ENCODE peak calls at places on chromosomes 3 and 15, in four cellular contexts. One of them, this sample, is unnamed.

GRCh38 chr3:85586018-85586417 is 627.2 kb downstream of the CADM2 start:
- DNase-seq in K562: no peak
- DNase-seq in SK-N-SH: no peak
- DNase-seq in HepG2: no peak
- DNase-seq in this sample: no peak

GRCh38 chr15:59521443-59521842 is 83.5 kb downstream of the FAM81A start:
- DNase-seq in SK-N-SH: no peak
- DNase-seq in HepG2: no peak
- DNase-seq in K562: no peak
- DNase-seq in this sample: no peak

GRCh38 chr3:115833074-115833473 is 209.8 kb downstream of the GAP43 start:
- DNase-seq in HepG2: no peak
- DNase-seq in K562: no peak
- DNase-seq in SK-N-SH: no peak
- DNase-seq in this sample: no peak

GRCh38 chr15:70569139-70569717 is 194.1 kb downstream of the UACA start:
- DNase-seq in HepG2: peak
- DNase-seq in SK-N-SH: peak
- DNase-seq in K562: peak
- DNase-seq in this sample: no peak

GRCh38 chr15:32825219-32825618 is 107.4 kb downstream of the GREM1 start:
- DNase-seq in K562: no peak
- DNase-seq in HepG2: no peak
- DNase-seq in SK-N-SH: no peak
- DNase-seq in this sample: no peak

GRCh38 chr3:31925271-31925630 is 55.8 kb downstream of the OSBPL10 start:
- DNase-seq in HepG2: no peak
- DNase-seq in SK-N-SH: no peak
- DNase-seq in K562: no peak
- DNase-seq in this sample: no peak

GRCh38 chr3:110774496-110775265 is 296.9 kb upstream of the NECTIN3 start:
- DNase-seq in HepG2: no peak
- DNase-seq in K562: no peak
- DNase-seq in SK-N-SH: no peak
- DNase-seq in this sample: no peak

GRCh38 chr3:159911011-159911663 is 77.5 kb upstream of the IL12A start:
- DNase-seq in HepG2: no peak
- DNase-seq in K562: no peak
- DNase-seq in SK-N-SH: no peak
- DNase-seq in this sample: no peak

GRCh38 chr3:174891524-174892203 is 32.5 kb downstream of the NAALADL2 start:
- DNase-seq in HepG2: no peak
- DNase-seq in K562: no peak
- DNase-seq in SK-N-SH: no peak
- DNase-seq in this sample: no peak

GRCh38 chr3:40923130-40923529 is 276.2 kb upstream of the CTNNB1 start:
- DNase-seq in SK-N-SH: no peak
- DNase-seq in K562: no peak
- DNase-seq in HepG2: no peak
- DNase-seq in this sample: no peak

GRCh38 chr3:99637381-99638111 is 848 bp upstream of the COL8A1 start:
- DNase-seq in HepG2: no peak
- DNase-seq in SK-N-SH: peak
- DNase-seq in K562: no peak
- DNase-seq in this sample: no peak

GRCh38 chr15:70794596-70795310 is 31.4 kb upstream of the UACA start:
- DNase-seq in K562: no peak
- DNase-seq in SK-N-SH: no peak
- DNase-seq in HepG2: no peak
- DNase-seq in this sample: no peak

GRCh38 chr3:159855599-159856495 is 132.8 kb upstream of the IL12A start:
- DNase-seq in K562: no peak
- DNase-seq in HepG2: no peak
- DNase-seq in SK-N-SH: peak
- DNase-seq in this sample: no peak

GRCh38 chr3:34035775-34036174 is 237.3 kb downstream of the PDCD6IP start:
- DNase-seq in SK-N-SH: no peak
- DNase-seq in K562: no peak
- DNase-seq in HepG2: no peak
- DNase-seq in this sample: no peak

GRCh38 chr15:78242128-78242527 is 7.8 kb upstream of the ACSBG1 start:
- DNase-seq in HepG2: peak
- DNase-seq in SK-N-SH: peak
- DNase-seq in K562: peak
- DNase-seq in this sample: peak

GRCh38 chr3:106114220-106114619 is 245.4 kb upstream of the CBLB start:
- DNase-seq in K562: no peak
- DNase-seq in SK-N-SH: no peak
- DNase-seq in HepG2: no peak
- DNase-seq in this sample: no peak

GRCh38 chr3:158731938-158732855 is at the start of gene RARRES1:
- DNase-seq in SK-N-SH: peak
- DNase-seq in HepG2: no peak
- DNase-seq in K562: no peak
- DNase-seq in this sample: no peak

GRCh38 chr15:63188937-63189871 is at the start of gene RAB8B:
- DNase-seq in K562: peak
- DNase-seq in HepG2: peak
- DNase-seq in SK-N-SH: peak
- DNase-seq in this sample: peak

GRCh38 chr3:51943451-51944391 is 1.6 kb downstream of the PARP3 start:
- DNase-seq in HepG2: no peak
- DNase-seq in K562: no peak
- DNase-seq in SK-N-SH: no peak
- DNase-seq in this sample: no peak

GRCh38 chr3:190972840-190973270 is 110.4 kb upstream of the GMNC start:
- DNase-seq in HepG2: no peak
- DNase-seq in K562: no peak
- DNase-seq in SK-N-SH: no peak
- DNase-seq in this sample: no peak

GRCh38 chr3:192861972-192862371 is 55.7 kb downstream of the MB21D2 start:
- DNase-seq in SK-N-SH: no peak
- DNase-seq in HepG2: no peak
- DNase-seq in K562: no peak
- DNase-seq in this sample: no peak

GRCh38 chr3:17515445-17516227 is 226.8 kb downstream of the TBC1D5 start:
- DNase-seq in HepG2: no peak
- DNase-seq in K562: no peak
- DNase-seq in SK-N-SH: no peak
- DNase-seq in this sample: no peak

GRCh38 chr3:17514597-17514996 is 227.8 kb downstream of the TBC1D5 start:
- DNase-seq in SK-N-SH: no peak
- DNase-seq in K562: no peak
- DNase-seq in HepG2: no peak
- DNase-seq in this sample: no peak

GRCh38 chr3:17518189-17519059 is 224.0 kb downstream of the TBC1D5 start:
- DNase-seq in K562: no peak
- DNase-seq in SK-N-SH: no peak
- DNase-seq in HepG2: no peak
- DNase-seq in this sample: no peak
- TF ChIP-seq GABPA in K562: no peak
- TF ChIP-seq GABPA in SK-N-SH: no peak
- TF ChIP-seq GABPA in HepG2: no peak
- TF ChIP-seq GABPA in this sample: no peak

DNA sequence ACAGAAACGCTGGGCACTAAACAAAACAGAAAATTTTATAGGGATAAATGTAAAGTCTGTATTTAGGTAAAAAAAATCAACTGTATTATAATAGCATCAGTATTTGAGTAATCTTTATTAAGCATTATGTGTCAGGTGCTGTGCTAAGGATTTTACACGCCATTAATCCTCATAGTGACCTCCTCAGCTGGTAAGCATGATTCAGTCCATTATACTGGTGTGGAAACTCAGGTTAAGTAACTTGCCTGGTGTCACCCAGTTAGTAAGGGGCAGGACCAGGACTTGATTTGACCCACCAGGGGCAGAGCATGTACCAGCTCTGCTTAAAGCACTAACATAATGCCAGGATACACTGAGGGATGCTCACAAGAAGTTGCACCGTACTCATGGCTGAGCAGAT is 4.8 kb downstream of the MYO5C start:
- DNase-seq in SK-N-SH: no peak
- DNase-seq in K562: no peak
- DNase-seq in HepG2: no peak
- DNase-seq in this sample: no peak
- H3K27ac ChIP-seq in SK-N-SH: no peak
- H3K27ac ChIP-seq in K562: no peak
- H3K27ac ChIP-seq in HepG2: peak
- H3K27ac ChIP-seq in this sample: no peak

GRCh38 chr15:57149196-57149595 is 227.1 kb upstream of the CGNL1 start:
- DNase-seq in K562: no peak
- DNase-seq in SK-N-SH: no peak
- DNase-seq in HepG2: no peak
- DNase-seq in this sample: no peak
- TF ChIP-seq POLR2AphosphoS5 in K562: no peak
- TF ChIP-seq POLR2AphosphoS5 in SK-N-SH: no peak
- TF ChIP-seq POLR2AphosphoS5 in HepG2: no peak
- TF ChIP-seq POLR2AphosphoS5 in this sample: no peak

GRCh38 chr3:23444386-23444785 is 241.3 kb downstream of the UBE2E2 start:
- DNase-seq in HepG2: no peak
- DNase-seq in K562: no peak
- DNase-seq in SK-N-SH: no peak
- DNase-seq in this sample: no peak

GRCh38 chr3:23439080-23439479 is 236.0 kb downstream of the UBE2E2 start:
- DNase-seq in SK-N-SH: no peak
- DNase-seq in K562: no peak
- DNase-seq in HepG2: no peak
- DNase-seq in this sample: no peak

GRCh38 chr3:23446301-23446700 is 243.2 kb downstream of the UBE2E2 start:
- DNase-seq in SK-N-SH: no peak
- DNase-seq in HepG2: no peak
- DNase-seq in K562: no peak
- DNase-seq in this sample: no peak

GRCh38 chr3:23440416-23441294 is 237.5 kb downstream of the UBE2E2 start:
- DNase-seq in SK-N-SH: no peak
- DNase-seq in K562: no peak
- DNase-seq in HepG2: no peak
- DNase-seq in this sample: no peak

DNA sequence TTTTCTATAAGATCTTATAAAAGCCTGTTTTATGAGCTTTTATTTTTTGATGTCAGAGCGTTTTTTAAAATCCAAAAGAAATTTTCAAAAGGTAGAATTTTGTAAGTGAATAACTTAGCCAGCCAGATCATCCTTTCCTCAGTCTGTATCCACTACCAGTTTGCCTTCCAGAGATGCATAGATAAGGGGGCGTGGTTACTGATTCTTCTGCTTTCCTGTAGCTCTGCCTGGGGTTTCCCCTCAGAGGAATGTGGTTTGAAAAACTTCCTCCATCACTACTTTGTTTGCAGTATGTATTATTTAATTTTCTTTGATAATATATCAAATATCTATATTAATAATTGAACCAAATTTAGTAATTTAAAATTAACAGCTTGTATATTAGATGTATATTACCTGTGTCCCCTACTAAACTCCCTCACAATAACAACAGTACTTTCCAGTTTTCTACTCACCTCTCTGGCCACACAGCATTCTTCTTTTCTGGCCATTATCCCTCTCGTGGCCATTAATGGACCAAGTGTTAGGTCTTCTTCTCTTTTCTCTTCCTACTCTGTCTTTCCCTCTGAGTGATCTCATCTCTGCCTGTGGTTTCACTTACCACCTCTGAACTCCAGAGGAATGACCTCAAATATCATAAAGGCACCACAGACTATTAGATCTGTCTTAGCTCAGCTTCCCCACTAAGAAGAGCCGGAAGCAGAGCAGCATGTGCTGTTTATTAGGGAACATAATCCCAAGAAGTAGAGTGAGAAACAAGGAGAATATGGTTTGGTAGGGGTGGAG is 239.7 kb downstream of the UBE2E2 start:
- DNase-seq in HepG2: no peak
- DNase-seq in K562: no peak
- DNase-seq in SK-N-SH: peak
- DNase-seq in this sample: peak
- TF ChIP-seq GABPA in HepG2: no peak
- TF ChIP-seq GABPA in K562: no peak
- TF ChIP-seq GABPA in SK-N-SH: no peak
- TF ChIP-seq GABPA in this sample: no peak

GRCh38 chr15:83561661-83562060 is 92.3 kb upstream of the ADAMTSL3 start:
- DNase-seq in K562: no peak
- DNase-seq in HepG2: no peak
- DNase-seq in SK-N-SH: no peak
- DNase-seq in this sample: no peak
- H3K27ac ChIP-seq in K562: no peak
- H3K27ac ChIP-seq in HepG2: no peak
- H3K27ac ChIP-seq in SK-N-SH: no peak
- H3K27ac ChIP-seq in this sample: no peak